ENCODE peak calls at places on chromosome 18, in seven cellular contexts. A, D, T, L, U, R and K are unnamed samples.

GRCh38 chr18:61876899-61877298 is 15.9 kb downstream of the RNF152 start:
- DNase-seq in R (no peak), D (no peak), L (no peak), A (no peak), T (no peak), U (no peak), K (no peak)

GRCh38 chr18:62844850-62845643 is 129.7 kb downstream of the PHLPP1 start:
- DNase-seq in L (no peak), T (no peak), D (no peak), U (no peak), A (no peak), R (no peak), K (no peak)

GRCh38 chr18:44627245-44627644 is 53.4 kb upstream of the SETBP1 start:
- DNase-seq in R (no peak), A (no peak), T (peak), L (no peak), D (no peak), U (no peak), K (no peak)

GRCh38 chr18:68098655-68099054 is 582.1 kb upstream of the DSEL start:
- DNase-seq in R (no peak), A (no peak), T (no peak), L (no peak), D (no peak), U (no peak), K (no peak)

GRCh38 chr18:22490429-22490846 is 72.7 kb upstream of the CTAGE1 start:
- DNase-seq in T (peak), A (no peak), D (no peak), R (no peak), U (no peak), L (no peak), K (no peak)

GRCh38 chr18:79348066-79348465 is 47.7 kb upstream of the NFATC1 start:
- DNase-seq in T (no peak), A (no peak), D (no peak), L (no peak), U (no peak), R (no peak), K (no peak)

GRCh38 chr18:30163573-30163972 is 879.0 kb downstream of the DSC3 start:
- DNase-seq in D (no peak), U (no peak), A (no peak), T (no peak), R (no peak), L (no peak), K (no peak)

GRCh38 chr18:23819005-23819404 is 129.8 kb downstream of the LAMA3 start:
- DNase-seq in R (no peak), A (no peak), L (no peak), D (no peak), U (no peak), T (no peak), K (no peak)

GRCh38 chr18:79927597-79928562 is 23.6 kb downstream of the SLC66A2 start:
- DNase-seq in T (no peak), D (no peak), U (no peak), L (no peak), R (no peak), A (no peak), K (no peak)

GRCh38 chr18:79465392-79465991 is 69.8 kb downstream of the NFATC1 start:
- DNase-seq in T (no peak), R (no peak), D (no peak), L (no peak), A (no peak), U (peak), K (peak)

GRCh38 chr18:9066358-9066757 is 36.1 kb upstream of the NDUFV2 start:
- DNase-seq in D (no peak), U (no peak), A (no peak), L (peak), R (no peak), T (no peak), K (no peak)

GRCh38 chr18:37634516-37634915 is 68.9 kb upstream of the CELF4 start:
- DNase-seq in R (no peak), U (no peak), A (no peak), D (no peak), L (no peak), T (no peak), K (no peak)

GRCh38 chr18:44198296-44199284 is 482.1 kb upstream of the SETBP1 start:
- DNase-seq in R (no peak), D (no peak), A (no peak), T (no peak), U (no peak), L (no peak), K (no peak)

GRCh38 chr18:49884465-49884864 is 71.1 kb upstream of the ACAA2 start:
- DNase-seq in A (no peak), D (no peak), R (no peak), L (no peak), U (no peak), T (no peak), K (no peak)

GRCh38 chr18:23129355-23130002 is 5.8 kb upstream of the CABLES1 start:
- DNase-seq in A (no peak), T (no peak), R (no peak), U (no peak), L (no peak), D (no peak), K (no peak)

GRCh38 chr18:35580748-35581534 is 599 bp upstream of the GALNT1 start:
- DNase-seq in U (peak), R (peak), D (peak), L (no peak), T (peak), A (peak), K (peak)

GRCh38 chr18:57748770-57749603 is 54.1 kb downstream of the ATP8B1 start:
- DNase-seq in D (no peak), U (no peak), T (peak), A (no peak), R (no peak), L (peak), K (no peak)

GRCh38 chr18:28439870-28440269 is 262.9 kb upstream of the CDH2 start:
- DNase-seq in D (no peak), U (no peak), A (no peak), T (peak), R (no peak), L (no peak), K (no peak)